ENCODE peak calls at places on chromosome 19, in seven cellular contexts. S, B, L, O, Y, C and P are unnamed samples.

GRCh38 chr19:49335784-49336481 is 727 bp downstream of the CD37 start:
- DNase-seq in S (no peak), B (no peak), L (no peak), O (no peak), Y (no peak), C (no peak), P (no peak)

GRCh38 chr19:49938662-49939061 is 9.4 kb upstream of the NUP62 start:
- DNase-seq in S (no peak), B (no peak), L (no peak), O (no peak), Y (no peak), C (no peak), P (no peak)

GRCh38 chr19:7874080-7874856 is at the start of gene PRR36:
- DNase-seq in S (no peak), B (no peak), L (no peak), O (peak), Y (peak), C (no peak), P (peak)

GRCh38 chr19:36377541-36378178 is 1.3 kb downstream of the ZFP14 start:
- DNase-seq in S (no peak), B (no peak), L (no peak), O (no peak), Y (no peak), C (no peak), P (peak)

GRCh38 chr19:16851031-16851712 is 22.0 kb downstream of the SIN3B start:
- DNase-seq in S (no peak), B (no peak), L (no peak), O (no peak), Y (no peak), C (no peak), P (no peak)

GRCh38 chr19:48806518-48806817 is 4.4 kb downstream of the BCAT2 start:
- DNase-seq in S (no peak), B (no peak), L (peak), O (peak), Y (peak), C (no peak), P (no peak)

GRCh38 chr19:9130965-9131364 is 4.2 kb upstream of the OR7G3 start:
- DNase-seq in S (no peak), B (no peak), L (no peak), O (no peak), Y (no peak), C (no peak), P (no peak)

GRCh38 chr19:14480695-14481069 is 5.5 kb upstream of the PTGER1 start:
- DNase-seq in S (no peak), B (no peak), L (no peak), O (no peak), Y (no peak), C (no peak), P (no peak)

GRCh38 chr19:49602806-49603205 is 11.8 kb downstream of the PRR12 start:
- DNase-seq in S (no peak), B (no peak), L (no peak), O (no peak), Y (no peak), C (no peak), P (no peak)

GRCh38 chr19:24029941-24030636 is 56.9 kb upstream of the ZNF254 start:
- DNase-seq in S (no peak), B (no peak), L (no peak), O (no peak), Y (no peak), C (no peak), P (peak)

GRCh38 chr19:50909240-50910070 is 1.7 kb downstream of the KLK4 start:
- DNase-seq in S (no peak), B (peak), L (no peak), O (peak), Y (peak), C (peak), P (peak)

GRCh38 chr19:7534531-7534980 is 961 bp upstream of the PNPLA6 start:
- DNase-seq in S (peak), B (peak), L (peak), O (peak), Y (peak), C (peak), P (peak)

GRCh38 chr19:22140356-22140755 is 56.4 kb downstream of the ZNF676 start:
- DNase-seq in S (no peak), B (no peak), L (no peak), O (no peak), Y (no peak), C (no peak), P (no peak)

GRCh38 chr19:20558011-20558410 is 7.6 kb downstream of the ZNF737 start:
- DNase-seq in S (no peak), B (no peak), L (peak), O (no peak), Y (no peak), C (no peak), P (no peak)

GRCh38 chr19:51627491-51628138 is 2.6 kb downstream of the SIGLEC5 start:
- DNase-seq in S (no peak), B (no peak), L (no peak), O (no peak), Y (no peak), C (no peak), P (no peak)

GRCh38 chr19:12952488-12953455 is 4.3 kb downstream of the GADD45GIP1 start:
- DNase-seq in S (no peak), B (peak), L (peak), O (no peak), Y (no peak), C (no peak), P (no peak)

GRCh38 chr19:16066611-16067104 is 9.6 kb upstream of the TPM4 start:
- DNase-seq in S (no peak), B (peak), L (peak), O (no peak), Y (peak), C (peak), P (peak)

GRCh38 chr19:28426902-28427232 is 786.1 kb downstream of the UQCRFS1 start:
- DNase-seq in S (no peak), B (no peak), L (no peak), O (peak), Y (no peak), C (no peak), P (no peak)

GRCh38 chr19:46299004-46299509 is 2.2 kb downstream of the HIF3A start:
- DNase-seq in S (no peak), B (peak), L (peak), O (no peak), Y (peak), C (peak), P (peak)

GRCh38 chr19:46471116-46471733 is at the start of gene PNMA8A:
- DNase-seq in S (no peak), B (peak), L (peak), O (peak), Y (peak), C (peak), P (no peak)

GRCh38 chr19:39927076-39927475 is 7.4 kb downstream of the FCGBP start:
- DNase-seq in S (no peak), B (no peak), L (no peak), O (no peak), Y (peak), C (no peak), P (no peak)

GRCh38 chr19:48836089-48837017 is at the start of gene HSD17B14:
- DNase-seq in S (no peak), B (peak), L (peak), O (peak), Y (no peak), C (peak), P (no peak)

GRCh38 chr19:17306285-17306714 is 628 bp downstream of the MRPL34 start:
- DNase-seq in S (no peak), B (no peak), L (no peak), O (peak), Y (no peak), C (no peak), P (no peak)

GRCh38 chr19:49554701-49555181 is 25.6 kb downstream of the NOSIP start:
- DNase-seq in S (no peak), B (peak), L (peak), O (no peak), Y (no peak), C (peak), P (no peak)

GRCh38 chr19:12954150-12954962 is 2.7 kb downstream of the GADD45GIP1 start:
- DNase-seq in S (no peak), B (no peak), L (no peak), O (no peak), Y (no peak), C (no peak), P (no peak)

GRCh38 chr19:55088021-55088451 is 12.4 kb downstream of the EPS8L1 start:
- DNase-seq in S (no peak), B (no peak), L (no peak), O (no peak), Y (no peak), C (no peak), P (no peak)

GRCh38 chr19:55086730-55087541 is 11.3 kb downstream of the EPS8L1 start:
- DNase-seq in S (no peak), B (peak), L (peak), O (peak), Y (peak), C (peak), P (no peak)

GRCh38 chr19:55089279-55089944 is 13.7 kb downstream of the EPS8L1 start:
- DNase-seq in S (no peak), B (no peak), L (no peak), O (no peak), Y (no peak), C (no peak), P (no peak)

GRCh38 chr19:55087542-55087935 is 11.9 kb downstream of the EPS8L1 start:
- DNase-seq in S (no peak), B (no peak), L (no peak), O (no peak), Y (no peak), C (no peak), P (no peak)

GRCh38 chr19:55088543-55089265 is 13.0 kb downstream of the EPS8L1 start:
- DNase-seq in S (peak), B (peak), L (peak), O (peak), Y (peak), C (peak), P (peak)
- H3K27ac ChIP-seq in S (no peak), B (no peak), L (no peak), O (no peak), Y (no peak), C (no peak), P (no peak)

GRCh38 chr19:58577581-58578429 is 4.7 kb upstream of the MZF1 start:
- DNase-seq in S (no peak), B (no peak), L (no peak), O (no peak), Y (no peak), C (no peak), P (no peak)

GRCh38 chr19:58581227-58582141 is 8.3 kb upstream of the MZF1 start:
- DNase-seq in S (peak), B (peak), L (peak), O (peak), Y (peak), C (peak), P (peak)

GRCh38 chr19:58578430-58578925 is 5.3 kb upstream of the MZF1 start:
- DNase-seq in S (no peak), B (no peak), L (no peak), O (no peak), Y (no peak), C (no peak), P (no peak)

GRCh38 chr19:58582985-58583384 is 9.8 kb upstream of the MZF1 start:
- DNase-seq in S (no peak), B (no peak), L (no peak), O (no peak), Y (no peak), C (no peak), P (no peak)

DNA sequence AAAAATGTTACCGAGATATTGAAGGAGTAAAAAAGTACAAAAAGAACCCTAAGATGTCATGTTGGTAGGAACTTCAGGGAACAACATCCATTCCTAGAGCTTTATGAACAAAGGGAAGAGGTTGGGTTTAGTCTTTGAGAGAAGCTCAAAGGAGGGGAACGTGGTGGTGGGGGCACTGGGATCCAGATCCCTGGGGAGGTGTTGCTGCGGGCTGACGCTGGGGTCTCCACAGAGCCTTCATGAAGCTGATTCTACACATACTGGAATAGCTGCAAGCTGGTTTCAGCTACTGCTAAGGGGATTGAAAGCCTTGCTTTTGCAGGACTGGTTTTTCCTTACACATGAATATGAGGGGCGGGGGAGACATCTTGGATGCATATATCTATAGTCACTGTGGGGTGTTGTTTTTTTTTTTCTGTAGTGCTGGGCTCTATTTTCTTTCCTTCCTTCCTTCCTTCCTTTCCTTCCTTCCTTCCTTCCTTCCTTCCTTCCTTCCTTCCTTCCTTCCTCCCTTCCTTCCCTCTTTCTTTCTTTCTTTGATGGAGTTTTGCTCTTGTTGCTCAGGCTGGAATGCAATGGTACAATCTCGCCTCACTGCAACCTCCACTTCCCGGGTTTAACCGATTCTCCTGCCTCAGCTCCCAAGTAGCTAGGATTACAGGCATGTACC is 6.5 kb upstream of the MZF1 start:
- DNase-seq in S (no peak), B (no peak), L (no peak), O (no peak), Y (no peak), C (no peak), P (no peak)
- H3K27ac ChIP-seq in S (no peak), B (no peak), L (no peak), O (no peak), Y (no peak), C (no peak), P (no peak)

DNA sequence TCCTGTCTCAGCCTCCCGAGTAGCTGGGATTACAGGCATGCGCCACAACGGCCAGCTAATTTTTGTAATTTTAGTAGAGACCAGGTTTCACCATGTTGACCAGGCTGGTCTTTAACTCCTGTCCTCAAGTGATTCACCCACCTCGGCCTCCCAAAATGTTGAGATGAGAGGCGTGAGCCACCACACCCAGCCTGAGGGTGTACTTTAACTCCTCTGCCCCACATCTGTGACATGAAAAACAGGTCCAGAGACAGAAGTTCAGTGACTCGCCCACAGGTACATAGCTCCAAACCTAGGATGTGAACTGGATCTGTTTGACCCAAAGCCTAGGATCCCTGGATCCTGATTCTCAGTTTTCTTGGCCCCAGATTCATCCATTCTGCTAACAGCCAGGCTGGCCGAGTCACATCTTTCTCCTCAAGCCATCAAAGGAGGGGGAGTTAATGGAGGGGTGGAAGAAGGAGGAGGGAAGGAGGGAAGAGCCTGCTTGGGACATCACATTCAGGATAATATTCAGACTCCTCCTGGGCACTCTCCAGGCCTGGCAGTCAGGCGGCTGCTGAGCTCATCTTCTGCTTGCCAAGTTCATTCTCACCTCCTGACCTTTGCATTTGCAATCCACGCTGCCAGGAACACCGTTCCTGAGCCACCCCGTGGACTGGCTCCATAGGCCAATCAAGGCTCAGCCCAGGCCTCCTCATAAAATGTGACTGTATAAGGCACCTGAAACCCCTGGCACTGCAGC is 3.1 kb downstream of the SPC24 start:
- DNase-seq in S (no peak), B (peak), L (peak), O (no peak), Y (peak), C (peak), P (no peak)
- H3K27ac ChIP-seq in S (no peak), B (peak), L (peak), O (no peak), Y (peak), C (peak), P (no peak)

GRCh38 chr19:53518716-53519115 is 19.2 kb upstream of the ZNF331 start:
- DNase-seq in S (no peak), B (no peak), L (no peak), O (no peak), Y (no peak), C (no peak), P (no peak)
- H3K27ac ChIP-seq in S (no peak), B (peak), L (no peak), O (no peak), Y (no peak), C (no peak), P (peak)

DNA sequence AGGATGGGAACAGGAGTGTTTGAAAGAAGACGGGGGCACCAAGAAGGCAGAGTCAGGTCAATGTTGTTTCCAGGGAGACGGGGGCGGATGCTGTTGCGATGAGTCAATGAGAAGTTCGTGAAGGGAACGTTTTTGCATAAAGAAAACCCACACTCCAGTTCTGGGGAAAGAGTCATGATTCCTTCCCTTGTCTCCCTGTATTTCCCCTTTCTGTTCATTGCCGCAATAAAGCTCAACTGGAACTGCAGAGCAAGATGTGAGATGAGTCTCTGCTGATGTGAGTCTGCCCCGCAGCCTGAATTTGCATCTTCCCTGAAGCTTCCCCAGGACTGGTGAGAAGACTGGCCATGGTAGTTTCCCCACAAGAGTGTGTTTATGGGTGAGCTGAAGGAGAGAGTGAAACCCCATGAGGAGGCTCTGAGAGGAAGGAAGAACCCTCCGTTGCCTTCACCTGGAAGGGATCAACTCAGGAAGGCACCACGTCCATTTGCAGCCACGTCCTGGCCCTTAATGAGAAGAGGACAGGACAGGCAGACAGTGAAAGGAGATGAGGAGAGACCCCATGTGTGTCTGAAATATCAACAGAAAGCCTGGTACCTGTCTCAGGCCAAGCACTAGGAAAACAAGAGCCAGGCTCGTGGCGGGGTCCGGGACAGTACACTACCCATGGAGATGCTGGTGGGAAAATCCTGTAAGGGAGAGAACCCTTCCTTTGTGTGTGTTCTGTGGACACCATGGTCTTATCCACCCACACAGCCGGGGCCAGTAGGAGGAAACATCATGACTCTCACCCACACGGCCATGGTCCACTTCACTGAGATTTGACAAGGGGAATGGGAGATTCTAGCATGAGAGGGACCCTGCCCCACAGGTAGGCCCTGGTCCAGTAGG is 13.7 kb downstream of the LILRA1 start:
- DNase-seq in S (no peak), B (no peak), L (no peak), O (no peak), Y (peak), C (no peak), P (no peak)
- H3K27ac ChIP-seq in S (no peak), B (no peak), L (no peak), O (no peak), Y (no peak), C (no peak), P (no peak)

GRCh38 chr19:38697197-38697596 is 47.1 kb downstream of the CAPN12 start:
- DNase-seq in S (no peak), B (no peak), L (no peak), O (no peak), Y (no peak), C (no peak), P (no peak)

GRCh38 chr19:38695319-38695683 is 47.9 kb downstream of the ACTN4 start:
- DNase-seq in S (no peak), B (no peak), L (no peak), O (no peak), Y (no peak), C (no peak), P (no peak)

GRCh38 chr19:38695832-38696732 is 48.2 kb downstream of the CAPN12 start:
- DNase-seq in S (no peak), B (no peak), L (peak), O (no peak), Y (no peak), C (no peak), P (no peak)

GRCh38 chr19:38697641-38698071 is 46.6 kb downstream of the CAPN12 start:
- DNase-seq in S (no peak), B (no peak), L (no peak), O (no peak), Y (no peak), C (no peak), P (no peak)

GRCh38 chr19:38696733-38697055 is 47.6 kb downstream of the CAPN12 start:
- DNase-seq in S (no peak), B (no peak), L (no peak), O (no peak), Y (no peak), C (no peak), P (no peak)
- H3K27ac ChIP-seq in S (no peak), B (peak), L (no peak), O (no peak), Y (no peak), C (peak), P (no peak)

DNA sequence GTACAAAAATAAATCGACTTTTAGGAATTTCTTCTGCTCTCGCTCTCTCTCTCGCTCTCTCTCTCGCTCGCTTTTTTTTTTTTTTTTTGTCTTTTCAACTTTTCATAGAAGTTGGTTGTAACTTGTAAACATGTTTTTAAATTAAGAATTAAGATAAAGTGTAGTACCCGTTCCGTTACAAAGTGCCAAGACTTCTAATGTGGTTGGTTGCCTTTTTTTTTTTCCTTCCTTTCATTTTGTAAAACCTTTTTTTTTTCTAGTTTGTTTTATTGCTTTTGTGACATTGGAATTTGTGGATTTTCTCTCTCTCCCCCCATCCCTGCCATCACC is 20.4 kb downstream of the ZBTB7A start:
- DNase-seq in S (no peak), B (no peak), L (no peak), O (no peak), Y (no peak), C (no peak), P (no peak)
- H3K27ac ChIP-seq in S (peak), B (no peak), L (no peak), O (no peak), Y (no peak), C (no peak), P (no peak)

GRCh38 chr19:6459356-6460098 is at the start of gene SLC25A23:
- DNase-seq in S (peak), B (peak), L (peak), O (peak), Y (peak), C (peak), P (peak)
- H3K27ac ChIP-seq in S (peak), B (peak), L (no peak), O (no peak), Y (peak), C (peak), P (peak)